ENCODE peak calls at places on chromosome 3, in eight cellular contexts. S is HFFc6, A is COR-L47, G is GM13976, U is activated T-cell treated with anti-CD3 and anti-CD28 coated beads for 1 hour, J is caudate nucleus, C is nucleus accumbens, E is BE2C. V is an unnamed sample.

GRCh38 chr3:169634618-169635236 is 28.8 kb downstream of the MECOM start:
- DNase-seq in S (no peak), E (no peak), A (peak; percentile 64), J (no peak), G (no peak), C (peak; percentile 12), U (no peak), V (no peak)

GRCh38 chr3:5019411-5020261 is 40.4 kb downstream of the BHLHE40 start:
- DNase-seq in A (no peak), E (no peak), G (no peak), U (peak; percentile 66), J (peak; percentile 30), S (no peak), C (peak; percentile 73), V (no peak)

GRCh38 chr3:44918581-44918980 is 44.2 kb downstream of the TGM4 start:
- DNase-seq in C (no peak), E (no peak), J (no peak), U (no peak), A (no peak), G (no peak), S (no peak), V (no peak)

GRCh38 chr3:30260747-30261146 is 345.7 kb upstream of the TGFBR2 start:
- DNase-seq in U (no peak), E (no peak), A (no peak), G (no peak), C (no peak), S (peak; percentile 67), J (no peak), V (peak; percentile 20)

GRCh38 chr3:64067510-64068346 is 44.4 kb upstream of the PSMD6 start:
- DNase-seq in G (no peak), A (peak; percentile 55), U (no peak), C (no peak), E (peak; percentile 18), J (no peak), S (no peak), V (peak; percentile 16)

GRCh38 chr3:142976621-142977398 is 13.3 kb upstream of the PAQR9 start:
- DNase-seq in G (no peak), J (no peak), A (no peak), E (peak; percentile 84), U (no peak), C (no peak), S (peak; percentile 92), V (peak; percentile 89)

GRCh38 chr3:105845488-105845887 is 23.3 kb downstream of the CBLB start:
- DNase-seq in G (no peak), J (no peak), U (no peak), A (peak; percentile 70), S (no peak), C (no peak), E (no peak), V (no peak)

GRCh38 chr3:173396191-173397041 is 1.1 kb upstream of the NLGN1 start:
- DNase-seq in E (no peak), A (peak; percentile 58), C (peak; percentile 13), S (no peak), J (no peak), G (peak; percentile 13), U (no peak), V (no peak)

GRCh38 chr3:72576563-72576962 is 271.7 kb downstream of the SHQ1 start:
- DNase-seq in U (no peak), C (no peak), A (no peak), S (no peak), G (no peak), J (no peak), E (no peak), V (no peak)

GRCh38 chr3:87311309-87311708 is 34.9 kb upstream of the POU1F1 start:
- DNase-seq in C (no peak), U (no peak), G (no peak), J (no peak), A (no peak), E (no peak), S (peak; percentile 67), V (no peak)

V was measured in GM03348.